ENCODE peak calls at places on chromosomes 1 and 21, in eight cellular contexts. S is left ventricle myocardium inferior, N is HT-29, E is RCC 7860, Q is NCI-H1694 treated with DMSO at 0.1 percent for 48 hours, C is GM23338, U is fibroblast of lung, O is AG08395. M is an unnamed sample.
A peak's percentile ranks its signal among the peaks of the same experiment; 100 is the strongest.

GRCh38 chr1:181676269-181676668 is 193.0 kb downstream of the CACNA1E start:
- DNase-seq in S (no peak), C (peak; percentile 66), Q (no peak), U (peak; percentile 23), E (no peak), O (no peak), N (peak; percentile 66), M (no peak)

GRCh38 chr1:4218619-4219018 is 318.5 kb upstream of the C1orf174 start:
- DNase-seq in U (no peak), O (no peak), C (no peak), N (no peak), E (no peak), Q (no peak), S (no peak), M (no peak)

GRCh38 chr21:45539046-45539795 is 3.0 kb downstream of the SLC19A1 start:
- DNase-seq in N (no peak), Q (no peak), U (no peak), E (no peak), S (peak; percentile 11), O (no peak), C (no peak), M (no peak)

GRCh38 chr1:39499668-39500067 is 8.2 kb downstream of the BMP8A start:
- DNase-seq in Q (no peak), O (no peak), U (no peak), E (no peak), C (no peak), N (no peak), S (peak; percentile 59), M (no peak)

GRCh38 chr1:93179886-93180722 is at the start of gene TMED5:
- DNase-seq in N (peak; percentile 98), E (peak; percentile 95), U (peak; percentile 98), O (peak; percentile 94), C (peak; percentile 99), Q (peak; percentile 97), S (peak; percentile 97), M (peak; percentile 84)

GRCh38 chr1:32933742-32934322 is 30.8 kb downstream of the RNF19B start:
- DNase-seq in C (peak; percentile 38), U (peak; percentile 18), S (no peak), Q (no peak), E (peak; percentile 93), O (no peak), N (peak; percentile 98), M (no peak)

GRCh38 chr1:66207484-66207883 is 326.5 kb upstream of the SGIP1 start:
- DNase-seq in E (no peak), U (peak; percentile 58), Q (peak; percentile 14), C (no peak), S (no peak), N (no peak), O (peak; percentile 83), M (no peak)

GRCh38 chr1:204350857-204351573 is 8.7 kb downstream of the PLEKHA6 start:
- DNase-seq in S (peak; percentile 81), O (peak; percentile 86), C (peak; percentile 96), Q (peak; percentile 57), E (no peak), U (peak; percentile 82), N (no peak), M (peak; percentile 71)

GRCh38 chr21:37398697-37399096 is 32.1 kb downstream of the DYRK1A start:
- DNase-seq in N (no peak), O (no peak), U (no peak), S (no peak), C (no peak), Q (no peak), E (no peak), M (no peak)

GRCh38 chr1:195740862-195741261 is 867.4 kb downstream of the KCNT2 start:
- DNase-seq in O (peak; percentile 17), N (no peak), U (no peak), Q (no peak), C (no peak), S (no peak), E (no peak), M (no peak)

GRCh38 chr1:167095368-167095767 is 1.5 kb downstream of the STYXL2 start:
- DNase-seq in U (peak; percentile 34), C (no peak), S (no peak), E (peak; percentile 36), O (peak; percentile 19), N (no peak), Q (no peak), M (peak; percentile 10)

GRCh38 chr1:227793948-227794812 is 21.3 kb upstream of the PRSS38 start:
- DNase-seq in Q (peak; percentile 12), N (no peak), C (peak; percentile 84), E (no peak), U (peak; percentile 84), S (peak; percentile 74), O (peak; percentile 93), M (peak; percentile 70)

GRCh38 chr1:185916866-185917265 is 182.7 kb downstream of the HMCN1 start:
- DNase-seq in O (peak; percentile 26), Q (no peak), U (no peak), S (no peak), N (no peak), E (peak; percentile 53), C (no peak), M (no peak)

GRCh38 chr1:156508205-156508954 is 7.8 kb upstream of the MEF2D start:
- DNase-seq in C (no peak), E (no peak), S (peak; percentile 80), N (no peak), O (peak; percentile 63), Q (no peak), U (peak; percentile 80), M (no peak)

GRCh38 chr1:25503551-25504426 is 39.6 kb upstream of the LDLRAP1 start:
- DNase-seq in C (peak; percentile 91), S (peak; percentile 52), U (no peak), O (peak; percentile 51), N (peak; percentile 68), E (no peak), Q (peak; percentile 18), M (peak; percentile 58)

GRCh38 chr1:244863491-244864252 is 671 bp downstream of the HNRNPU start:
- DNase-seq in O (no peak), C (no peak), E (no peak), U (no peak), Q (no peak), N (peak; percentile 48), S (peak; percentile 35), M (no peak)

GRCh38 chr1:170707959-170708666 is 44.2 kb downstream of the PRRX1 start:
- DNase-seq in E (peak; percentile 88), O (peak; percentile 90), S (no peak), N (peak; percentile 28), U (peak; percentile 95), Q (no peak), C (no peak), M (no peak)

GRCh38 chr21:46153259-46154154 is 1.9 kb downstream of the FTCD start:
- DNase-seq in N (peak; percentile 29), Q (peak; percentile 33), E (no peak), S (peak; percentile 54), C (peak; percentile 88), U (peak; percentile 59), O (peak; percentile 75), M (no peak)

GRCh38 chr1:214552174-214552608 is 789 bp upstream of the PTPN14 start:
- DNase-seq in U (peak; percentile 81), O (peak; percentile 80), Q (peak; percentile 25), S (peak; percentile 57), E (peak; percentile 89), C (peak; percentile 97), N (peak; percentile 94), M (no peak)

GRCh38 chr21:41133896-41134522 is 34.0 kb upstream of the BACE2 start:
- DNase-seq in E (peak; percentile 18), N (peak; percentile 32), U (peak; percentile 52), O (peak; percentile 79), S (no peak), Q (peak; percentile 14), C (peak; percentile 62), M (no peak)

GRCh38 chr1:6419803-6420593 is at the start of gene HES2:
- DNase-seq in E (no peak), N (no peak), U (no peak), S (no peak), Q (no peak), C (peak; percentile 74), O (peak; percentile 35), M (no peak)

GRCh38 chr1:1433804-1434130 is 1.7 kb upstream of the VWA1 start:
- DNase-seq in N (peak; percentile 73), C (no peak), S (no peak), U (no peak), E (no peak), Q (no peak), O (peak; percentile 19), M (no peak)

GRCh38 chr1:33093004-33093403 is 12.1 kb downstream of the AZIN2 start:
- DNase-seq in E (no peak), O (no peak), Q (no peak), S (no peak), C (peak; percentile 55), U (no peak), N (no peak), M (no peak)

GRCh38 chr1:161781995-161782394 is 15.9 kb downstream of the ATF6 start:
- DNase-seq in C (no peak), N (no peak), Q (no peak), S (no peak), E (no peak), O (peak; percentile 62), U (peak; percentile 28), M (no peak)

GRCh38 chr1:207813513-207813881 is 61.6 kb downstream of the CD46 start:
- DNase-seq in Q (no peak), S (no peak), N (no peak), O (no peak), E (no peak), C (no peak), U (no peak), M (no peak)

GRCh38 chr21:36640260-36641244 is 58.4 kb upstream of the SIM2 start:
- DNase-seq in O (no peak), E (no peak), N (no peak), Q (no peak), S (no peak), C (peak; percentile 60), U (no peak), M (peak; percentile 12)

GRCh38 chr1:114114751-114115104 is 38.9 kb downstream of the SYT6 start:
- DNase-seq in O (no peak), C (no peak), N (no peak), Q (no peak), S (no peak), E (no peak), U (no peak), M (no peak)

GRCh38 chr1:63847308-63847910 is 73.6 kb downstream of the ROR1 start:
- DNase-seq in S (no peak), N (peak; percentile 89), Q (no peak), E (no peak), O (no peak), C (no peak), U (no peak), M (no peak)

GRCh38 chr1:199759268-199759724 is 268.2 kb upstream of the NR5A2 start:
- DNase-seq in U (peak; percentile 34), N (peak; percentile 77), S (no peak), C (no peak), O (no peak), E (peak; percentile 73), Q (no peak), M (no peak)

GRCh38 chr1:192435704-192436103 is 118.9 kb downstream of the RGS21 start:
- DNase-seq in N (no peak), Q (no peak), S (no peak), U (no peak), O (no peak), C (no peak), E (no peak), M (no peak)

GRCh38 chr1:42730002-42730401 is 10.0 kb downstream of the CLDN19 start:
- DNase-seq in N (no peak), Q (no peak), U (no peak), E (no peak), C (peak; percentile 56), O (no peak), S (no peak), M (no peak)

GRCh38 chr1:66274634-66275033 is 259.3 kb upstream of the SGIP1 start:
- DNase-seq in Q (no peak), C (no peak), E (peak; percentile 11), N (no peak), U (peak; percentile 37), S (no peak), O (peak; percentile 12), M (no peak)

GRCh38 chr1:114274621-114275317 is 121.1 kb upstream of the SYT6 start:
- DNase-seq in E (no peak), C (no peak), S (no peak), N (no peak), U (no peak), Q (peak; percentile 18), O (no peak), M (no peak)

GRCh38 chr1:224623310-224623714 is 7.2 kb downstream of the CNIH3 start:
- DNase-seq in E (peak; percentile 83), S (no peak), U (peak; percentile 54), C (no peak), Q (no peak), N (no peak), O (peak; percentile 71), M (no peak)

M was measured in NCI-H2171.